ENCODE peak calls at places on chromosomes 3 and 15, in four cellular contexts. E is heart left ventricle, H is GM23338, X is colonic mucosa. Z is an unnamed sample.

GRCh38 chr3:94593531-94594150 is 530.8 kb downstream of the NSUN3 start:
- DNase-seq in E (no peak), H (no peak), X (no peak), Z (no peak)

GRCh38 chr3:172289583-172289982 is 158.7 kb downstream of the GHSR start:
- DNase-seq in E (peak; percentile 45), H (peak; percentile 64), X (no peak), Z (no peak)

GRCh38 chr3:141360888-141361598 is 7.3 kb upstream of the ZBTB38 start:
- DNase-seq in E (no peak), H (peak; percentile 78), X (peak; percentile 42), Z (no peak)

GRCh38 chr3:105938826-105939225 is 70.0 kb upstream of the CBLB start:
- DNase-seq in E (no peak), H (no peak), X (no peak), Z (no peak)

GRCh38 chr3:99704417-99704816 is 66.0 kb downstream of the COL8A1 start:
- DNase-seq in E (no peak), H (peak; percentile 3), X (no peak), Z (no peak)

GRCh38 chr3:73419179-73419803 is 205.4 kb downstream of the PDZRN3 start:
- DNase-seq in E (no peak), H (peak; percentile 74), X (no peak), Z (no peak)

GRCh38 chr3:134427400-134428111 is 53.3 kb upstream of the AMOTL2 start:
- DNase-seq in E (no peak), H (no peak), X (no peak), Z (no peak)

GRCh38 chr3:52507359-52507758 is 12.2 kb downstream of the STAB1 start:
- DNase-seq in E (no peak), H (no peak), X (no peak), Z (no peak)

GRCh38 chr3:44762170-44762677 is 630 bp downstream of the KIF15 start:
- DNase-seq in E (no peak), H (no peak), X (no peak), Z (no peak)

GRCh38 chr3:129100274-129100673 is 21.3 kb downstream of the RAB43 start:
- DNase-seq in E (no peak), H (no peak), X (no peak), Z (no peak)

GRCh38 chr3:156472150-156472549 is 82.8 kb downstream of the SSR3 start:
- DNase-seq in E (no peak), H (no peak), X (no peak), Z (no peak)

GRCh38 chr3:34547297-34547920 is 749.0 kb downstream of the PDCD6IP start:
- DNase-seq in E (no peak), H (no peak), X (no peak), Z (no peak)

GRCh38 chr3:195701042-195701910 is 19.5 kb upstream of the MUC20 start:
- DNase-seq in E (no peak), H (no peak), X (no peak), Z (no peak)

GRCh38 chr15:56978898-56979662 is 60.6 kb downstream of the TCF12 start:
- DNase-seq in E (no peak), H (no peak), X (no peak), Z (no peak)

GRCh38 chr3:38843898-38844297 is 27.9 kb upstream of the SCN10A start:
- DNase-seq in E (peak; percentile 26), H (peak; percentile 57), X (no peak), Z (no peak)

GRCh38 chr15:99114511-99115299 is 9.8 kb downstream of the SYNM start:
- DNase-seq in E (peak; percentile 55), H (no peak), X (no peak), Z (peak; percentile 41)

GRCh38 chr15:98801234-98801561 is 152.9 kb downstream of the IGF1R start:
- DNase-seq in E (no peak), H (peak; percentile 61), X (no peak), Z (no peak)

GRCh38 chr3:31544634-31545033 is 11.9 kb downstream of the STT3B start:
- DNase-seq in E (no peak), H (no peak), X (no peak), Z (peak; percentile 67)

GRCh38 chr3:155219106-155219505 is 74.4 kb downstream of the STRIT1 start:
- DNase-seq in E (no peak), H (no peak), X (no peak), Z (no peak)

GRCh38 chr15:85554852-85555521 is 174.6 kb downstream of the AKAP13 start:
- DNase-seq in E (no peak), H (no peak), X (no peak), Z (no peak)

GRCh38 chr15:43204016-43204901 is 16.6 kb downstream of the EPB42 start:
- DNase-seq in E (peak; percentile 55), H (peak; percentile 89), X (peak; percentile 29), Z (no peak)

GRCh38 chr15:96330064-96330449 is 443 bp upstream of the NR2F2 start:
- DNase-seq in E (no peak), H (peak; percentile 79), X (peak; percentile 69), Z (no peak)

GRCh38 chr15:56984681-56985515 is 66.5 kb downstream of the TCF12 start:
- DNase-seq in E (no peak), H (no peak), X (no peak), Z (no peak)

GRCh38 chr3:63914312-63914711 is 2.1 kb upstream of the SCAANT1 start:
- DNase-seq in E (no peak), H (no peak), X (peak; percentile 63), Z (no peak)

GRCh38 chr3:62500556-62501294 is 127.4 kb upstream of the FEZF2 start:
- DNase-seq in E (no peak), H (peak; percentile 69), X (no peak), Z (no peak)

GRCh38 chr15:74957301-74958035 is 896 bp upstream of the RPP25 start:
- DNase-seq in E (peak; percentile 60), H (peak; percentile 60), X (peak; percentile 69), Z (peak; percentile 82)

GRCh38 chr15:44662478-44663409 is 718 bp downstream of the SPG11 start:
- DNase-seq in E (peak; percentile 64), H (peak; percentile 63), X (peak; percentile 80), Z (peak; percentile 88)

GRCh38 chr3:66671348-66671747 is 170.5 kb upstream of the LRIG1 start:
- DNase-seq in E (no peak), H (no peak), X (no peak), Z (no peak)

GRCh38 chr3:98333989-98334606 is 19.6 kb upstream of the OR5K4 start:
- DNase-seq in E (no peak), H (no peak), X (no peak), Z (no peak)

GRCh38 chr15:52788099-52788986 is 1.8 kb downstream of the ONECUT1 start:
- DNase-seq in E (no peak), H (peak; percentile 54), X (no peak), Z (no peak)

GRCh38 chr3:15768421-15769255 is 29.1 kb downstream of the ANKRD28 start:
- DNase-seq in E (no peak), H (no peak), X (no peak), Z (peak; percentile 64)

GRCh38 chr3:42269647-42270046 is 3.7 kb upstream of the CCK start:
- DNase-seq in E (no peak), H (no peak), X (no peak), Z (no peak)

GRCh38 chr3:157913751-157914150 is 192.5 kb downstream of the SHOX2 start:
- DNase-seq in E (no peak), H (no peak), X (no peak), Z (no peak)

GRCh38 chr3:15795563-15796308 is 2.0 kb downstream of the ANKRD28 start:
- DNase-seq in E (no peak), H (no peak), X (no peak), Z (no peak)

DNA sequence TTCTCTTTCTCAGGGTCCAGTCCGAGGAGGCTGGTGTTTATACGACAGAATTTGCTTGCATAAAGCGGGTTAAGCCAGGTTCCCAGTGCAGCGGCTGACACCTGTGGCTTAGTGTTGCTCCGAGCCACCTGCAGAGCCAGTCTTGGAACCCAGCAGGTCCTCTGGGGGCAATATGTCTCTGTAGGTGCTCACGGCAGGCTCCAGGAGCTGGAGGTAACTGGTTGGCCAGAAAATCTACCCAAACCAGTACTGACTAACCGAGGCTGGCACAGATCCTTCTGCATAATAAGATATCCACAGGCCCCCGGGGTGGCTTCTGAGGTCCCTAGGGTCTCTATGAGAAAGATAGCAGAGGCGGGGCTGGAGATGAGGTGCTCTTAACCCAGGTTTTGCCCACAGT is 3.2 kb downstream of the MGLL start:
- DNase-seq in E (no peak), H (no peak), X (no peak), Z (no peak)
- H3K4me1 ChIP-seq in E (peaks cover 83% of the 10 kb centered on the region), H (peaks cover 34% of the 10 kb centered on the region), X (peaks cover 23% of the 10 kb centered on the region), Z (peaks cover 62% of the 10 kb centered on the region)

DNA sequence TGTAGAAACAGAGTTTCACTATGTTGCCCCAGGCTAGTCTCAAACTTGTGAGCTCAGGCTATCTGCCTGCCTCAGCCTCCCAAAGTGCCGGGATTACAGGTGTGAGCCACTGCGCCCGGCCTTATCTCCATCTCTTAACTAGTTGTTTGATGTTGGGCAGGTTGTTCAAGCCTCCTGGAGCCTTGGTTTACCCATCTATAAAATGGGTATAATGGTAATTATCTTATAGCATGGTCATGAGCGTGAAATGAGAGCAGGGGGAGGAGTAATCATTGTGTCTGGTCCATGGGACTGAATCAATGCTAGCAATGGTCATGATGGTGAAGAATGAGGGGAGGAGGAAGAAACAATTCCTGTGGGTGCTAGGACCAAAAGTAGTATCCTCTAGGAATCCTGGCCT is 32.0 kb downstream of the SMAD3 start:
- DNase-seq in E (no peak), H (no peak), X (no peak), Z (no peak)
- H3K4me1 ChIP-seq in E (peaks cover 87% of the 10 kb centered on the region), H (peaks cover 3% of the 10 kb centered on the region), X (peaks cover 9% of the 10 kb centered on the region), Z (peaks cover 44% of the 10 kb centered on the region)

DNA sequence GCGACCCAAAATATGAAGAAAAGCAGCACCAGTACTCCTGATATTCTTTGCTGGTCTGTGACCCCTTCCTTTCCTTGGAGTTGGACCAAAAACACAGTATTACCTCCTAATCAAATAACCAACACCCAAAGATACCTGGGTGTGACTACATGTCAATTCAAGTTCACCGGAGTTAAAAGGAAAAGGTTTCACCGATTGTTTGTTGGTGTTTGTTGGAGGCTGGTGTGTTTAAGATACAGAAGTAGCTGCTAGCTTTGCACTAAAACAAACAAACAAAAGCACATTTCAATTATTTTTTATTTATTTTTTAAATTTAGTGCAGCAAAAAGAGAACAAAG is 81.5 kb downstream of the MYO1E start:
- DNase-seq in E (no peak), H (no peak), X (no peak), Z (no peak)
- H3K4me1 ChIP-seq in E (peaks cover 39% of the 10 kb centered on the region), H (peaks cover 40% of the 10 kb centered on the region), X (peaks cover 9% of the 10 kb centered on the region), Z (peaks cover 12% of the 10 kb centered on the region)

DNA sequence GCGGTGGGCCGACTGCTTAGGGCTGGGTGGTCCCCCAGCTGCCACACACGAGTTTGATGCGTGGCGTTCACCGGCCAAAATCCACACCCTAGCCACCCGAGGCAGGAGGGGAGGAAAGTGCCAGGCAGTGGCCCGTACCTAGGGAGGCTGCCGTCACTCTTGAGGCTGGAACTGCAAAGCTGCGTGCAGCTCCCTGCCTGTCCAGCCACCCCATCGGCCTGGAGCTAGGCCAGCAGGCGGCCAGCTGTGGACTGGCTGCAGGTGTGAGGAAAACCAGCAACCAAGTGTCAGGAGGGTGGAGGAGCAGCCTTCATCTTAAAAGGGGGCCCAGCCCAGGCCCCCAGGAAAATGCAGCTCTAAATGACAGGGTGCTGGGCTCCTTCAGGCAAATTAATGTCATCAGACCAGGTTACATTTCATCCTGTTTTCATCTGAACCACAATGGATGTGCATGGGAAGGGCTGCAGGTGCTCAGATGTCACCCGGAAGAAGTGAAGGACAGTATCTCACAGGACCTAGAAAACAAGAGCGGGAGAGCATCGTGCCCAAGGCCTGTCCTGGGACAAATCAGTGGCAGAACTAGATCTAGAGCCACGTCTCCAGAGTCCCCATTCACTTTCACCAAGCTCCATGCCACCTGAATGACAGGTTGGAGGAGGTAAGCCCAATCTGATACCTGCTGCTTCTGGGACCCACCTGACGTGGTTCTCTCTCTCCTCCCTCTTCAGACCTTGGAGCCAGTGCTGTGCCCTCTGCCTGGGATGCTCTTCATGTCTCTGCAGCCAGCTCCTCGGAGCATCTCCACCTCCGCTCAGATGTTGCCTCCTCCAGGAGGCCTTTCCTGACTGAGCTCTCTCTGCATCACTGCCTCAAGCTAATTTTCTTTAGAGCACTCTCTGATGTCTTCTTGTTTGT is 77.5 kb downstream of the CPN2 start:
- DNase-seq in E (no peak), H (no peak), X (no peak), Z (peak; percentile 61)
- H3K4me1 ChIP-seq in E (peaks cover 53% of the 10 kb centered on the region), H (peaks cover 17% of the 10 kb centered on the region), X (no peaks in the 10 kb centered on the region), Z (peaks cover 56% of the 10 kb centered on the region)